ENCODE peak calls at places on chromosomes 13 and 19, in four cellular contexts. I is progenitor cell of endocrine pancreas, F is body of pancreas, A is adrenal gland. J is an unnamed sample.

GRCh38 chr19:48413879-48414623 is 20.6 kb downstream of the GRIN2D start:
- DNase-seq in I (no peak), A (no peak), F (no peak), J (peak)

GRCh38 chr13:51632643-51633357 is 48.5 kb downstream of the WDFY2 start:
- DNase-seq in I (no peak), A (no peak), F (peak), J (no peak)

GRCh38 chr19:2385053-2385721 is 25.1 kb downstream of the TMPRSS9 start:
- DNase-seq in I (no peak), F (peak), A (peak), J (peak)

GRCh38 chr19:33988601-33989000 is 183.7 kb upstream of the LSM14A start:
- DNase-seq in F (no peak), I (no peak), A (no peak), J (no peak)

GRCh38 chr19:10352764-10353671 is 13.6 kb upstream of the ICAM3 start:
- DNase-seq in F (peak), A (peak), I (peak), J (peak)

GRCh38 chr13:72386138-72386684 is 341.2 kb downstream of the MZT1 start:
- DNase-seq in F (no peak), I (no peak), A (no peak), J (no peak)

GRCh38 chr19:42942187-42942789 is 5.3 kb upstream of the PSG7 start:
- DNase-seq in I (no peak), A (no peak), F (no peak), J (no peak)

GRCh38 chr13:37485766-37486165 is 112.8 kb downstream of the POSTN start:
- DNase-seq in F (no peak), A (no peak), I (no peak), J (no peak)

GRCh38 chr19:38727868-38728660 is 16.2 kb downstream of the CAPN12 start:
- DNase-seq in A (peak), I (no peak), F (peak), J (peak)

GRCh38 chr19:3712663-3713531 is 4.7 kb downstream of the TJP3 start:
- DNase-seq in I (no peak), F (peak), A (no peak), J (no peak)

GRCh38 chr19:42965204-42965603 is 28.2 kb upstream of the PSG7 start:
- DNase-seq in F (no peak), I (no peak), A (no peak), J (no peak)

GRCh38 chr19:9862897-9863296 is 27.8 kb downstream of the PIN1 start:
- DNase-seq in I (no peak), A (no peak), F (no peak), J (no peak)

GRCh38 chr19:3949997-3950859 is 17.4 kb downstream of the NMRK2 start:
- DNase-seq in F (no peak), A (no peak), I (no peak), J (no peak)

GRCh38 chr13:96860829-96861228 is 133.4 kb downstream of the OXGR1 start:
- DNase-seq in I (no peak), A (no peak), F (no peak), J (no peak)

GRCh38 chr13:77325371-77325941 is 1.4 kb downstream of the MYCBP2 start:
- DNase-seq in I (no peak), F (no peak), A (no peak), J (no peak)

GRCh38 chr13:29954082-29955043 is 103.9 kb upstream of the UBL3 start:
- DNase-seq in A (no peak), F (no peak), I (no peak), J (no peak)

GRCh38 chr13:52833261-52833660 is 15.2 kb downstream of the PCDH8 start:
- DNase-seq in I (no peak), F (no peak), A (no peak), J (no peak)

GRCh38 chr13:113152894-113153809 is 5.3 kb upstream of the PROZ start:
- DNase-seq in I (peak), A (peak), F (peak), J (peak)

GRCh38 chr19:43555185-43555770 is 20.0 kb downstream of the XRCC1 start:
- DNase-seq in A (peak), I (peak), F (peak), J (peak)

GRCh38 chr13:57633950-57634828 is 2.6 kb downstream of the PCDH17 start:
- DNase-seq in F (peak), I (peak), A (peak), J (peak)

GRCh38 chr13:24709186-24709913 is 29.1 kb downstream of the ATP12A start:
- DNase-seq in A (no peak), I (no peak), F (no peak), J (no peak)

GRCh38 chr19:18279266-18279515 is 2.2 kb downstream of the JUND start:
- DNase-seq in A (no peak), F (no peak), I (no peak), J (no peak)

GRCh38 chr13:52760078-52760477 is 20.5 kb upstream of the CNMD start:
- DNase-seq in A (no peak), I (no peak), F (no peak), J (no peak)

GRCh38 chr13:36804588-36804987 is 14.4 kb upstream of the RFXAP start:
- DNase-seq in A (no peak), F (no peak), I (no peak), J (no peak)

GRCh38 chr19:20247016-20247683 is 80.1 kb downstream of the ZNF486 start:
- DNase-seq in I (peak), A (peak), F (peak), J (peak)

GRCh38 chr19:46860846-46861690 is at the start of gene ARHGAP35:
- DNase-seq in I (no peak), A (no peak), F (peak), J (peak)

GRCh38 chr19:46731007-46731501 is 14.1 kb upstream of the PRKD2 start:
- DNase-seq in F (peak), I (no peak), A (peak), J (no peak)

GRCh38 chr13:78981913-78982312 is 323.0 kb upstream of the OBI1 start:
- DNase-seq in A (no peak), I (no peak), F (no peak), J (no peak)

GRCh38 chr19:58117841-58118575 is 20.0 kb upstream of the ZSCAN18 start:
- DNase-seq in I (no peak), F (no peak), A (no peak), J (no peak)

GRCh38 chr13:73325351-73326214 is 266.8 kb downstream of the KLF5 start:
- DNase-seq in A (no peak), I (no peak), F (peak), J (peak)

GRCh38 chr13:44618326-44618725 is 42.2 kb upstream of the TSC22D1 start:
- DNase-seq in I (no peak), A (no peak), F (no peak), J (no peak)

GRCh38 chr13:59982631-59983382 is 180.9 kb downstream of the DIAPH3 start:
- DNase-seq in F (no peak), I (no peak), A (no peak), J (no peak)

GRCh38 chr13:73090812-73091187 is 32.0 kb downstream of the KLF5 start:
- DNase-seq in A (no peak), F (no peak), I (no peak), J (no peak)

GRCh38 chr19:45172173-45172572 is 5.9 kb downstream of the TRAPPC6A start:
- DNase-seq in A (no peak), F (no peak), I (no peak), J (no peak)

GRCh38 chr19:13681509-13681908 is 82.8 kb upstream of the MRI1 start:
- DNase-seq in A (no peak), F (no peak), I (no peak), J (no peak)

GRCh38 chr19:3296446-3296845 is 69.9 kb upstream of the NFIC start:
- DNase-seq in I (no peak), F (no peak), A (no peak), J (no peak)

GRCh38 chr19:16754207-16754806 is 34.7 kb downstream of the NWD1 start:
- DNase-seq in A (no peak), F (no peak), I (no peak), J (no peak)
- TF ChIP-seq CTCF in A (no peak), F (no peak), I (no peak), J (no peak)

DNA sequence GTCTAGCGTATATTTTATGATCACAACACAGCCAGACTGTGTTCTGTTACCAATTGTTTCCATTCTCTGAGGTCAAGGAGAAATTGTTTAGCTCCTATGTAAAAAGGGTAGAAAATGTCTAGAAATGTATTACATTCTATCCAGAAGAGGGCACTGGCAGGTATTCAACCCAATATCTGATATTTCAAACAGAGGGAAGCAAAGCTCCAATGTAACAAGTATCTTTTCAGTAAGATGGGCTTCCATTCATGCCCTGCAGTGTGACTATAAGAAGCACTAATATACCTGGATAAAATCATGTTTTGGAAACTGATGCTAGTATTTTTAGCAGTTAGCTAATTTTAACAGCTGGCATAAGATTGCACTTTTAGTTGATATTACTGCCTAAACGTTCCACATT is 312.7 kb downstream of the FGF14 start:
- DNase-seq in F (no peak), A (no peak), I (no peak), J (peak)
- TF ChIP-seq CTCF in F (no peak), A (no peak), I (peak), J (peak)

DNA sequence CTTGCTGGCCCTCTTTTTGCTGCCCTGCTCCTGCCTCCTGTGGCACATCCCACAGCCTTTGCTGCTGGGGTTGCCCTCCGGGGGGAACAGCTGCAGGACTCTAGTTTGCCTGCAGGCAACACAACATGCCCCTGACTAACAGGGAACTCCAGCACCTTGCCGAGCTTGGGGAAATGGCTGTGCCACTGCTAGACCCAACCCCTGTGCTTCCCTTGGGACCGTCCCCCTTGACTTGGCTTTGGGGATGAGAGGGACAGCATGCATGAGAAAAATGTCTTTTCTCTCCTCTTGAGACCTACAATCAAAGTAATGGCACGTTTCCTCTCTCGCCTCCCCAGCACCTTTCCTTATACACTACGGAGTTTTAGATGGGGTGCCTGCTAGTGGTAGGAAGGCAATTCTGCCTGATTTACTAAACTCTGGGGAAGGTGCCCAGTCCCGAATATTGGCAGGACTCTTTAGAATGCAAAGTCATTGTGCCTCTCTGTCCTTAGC is 12.4 kb upstream of the VWA8 start:
- DNase-seq in F (no peak), A (no peak), I (no peak), J (no peak)
- TF ChIP-seq CTCF in F (no peak), A (no peak), I (no peak), J (no peak)

GRCh38 chr13:107305178-107305577 is 737.2 kb upstream of the ARGLU1 start:
- DNase-seq in F (no peak), I (no peak), A (no peak), J (no peak)

GRCh38 chr13:107299717-107300116 is 731.8 kb upstream of the ARGLU1 start:
- DNase-seq in F (no peak), I (no peak), A (no peak), J (no peak)

GRCh38 chr13:107296804-107297203 is 728.9 kb upstream of the ARGLU1 start:
- DNase-seq in A (no peak), F (no peak), I (no peak), J (no peak)

DNA sequence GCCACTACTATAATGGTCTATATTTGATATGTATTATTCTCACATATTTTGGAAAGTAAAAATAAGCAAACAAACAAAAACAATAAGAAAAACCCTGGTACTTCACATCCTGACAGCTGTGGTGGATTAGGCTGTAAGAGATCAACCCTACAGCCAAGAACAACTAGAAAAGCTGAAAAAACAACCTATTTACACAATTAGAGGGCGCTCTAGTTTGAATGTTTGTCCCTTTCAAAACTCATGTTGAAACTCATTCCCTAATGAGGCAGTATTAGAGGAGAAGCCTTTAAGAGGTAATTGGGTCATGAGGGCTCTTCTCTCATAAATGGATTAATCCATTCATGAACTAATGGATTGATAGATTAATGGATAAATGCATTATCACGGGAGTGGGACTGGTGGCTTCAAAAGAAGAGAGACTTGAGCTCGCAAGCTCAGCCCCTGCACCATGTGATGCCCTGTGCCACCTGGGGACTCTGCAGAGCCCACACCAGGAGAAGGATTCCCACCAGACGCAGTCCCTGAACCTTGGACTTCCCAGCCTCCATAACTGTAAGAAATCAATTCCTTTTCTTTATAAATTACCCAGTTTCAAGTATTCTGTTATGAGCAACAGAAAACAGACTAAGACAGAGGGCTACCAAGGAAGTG is 733.9 kb upstream of the ARGLU1 start:
- DNase-seq in A (no peak), F (no peak), I (no peak), J (no peak)
- TF ChIP-seq CTCF in A (no peak), F (no peak), I (peak), J (no peak)

GRCh38 chr13:110363009-110363408 is 55.9 kb downstream of the COL4A2 start:
- DNase-seq in A (no peak), I (no peak), F (no peak), J (no peak)
- TF ChIP-seq CTCF in A (no peak), I (peak), F (no peak), J (no peak)